ENCODE peak calls at places on chromosomes 3 and 15, in seven cellular contexts. Y is HepG2, E is SK-N-SH, A is HCT116, M is K562, N is GM12878, O is endothelial cell of umbilical vein. F is an unnamed sample. For H3K27me3, the result is how much of the 10 kb centered on the place peaks cover.

GRCh38 chr3:58256511-58256910 is 18.9 kb downstream of the ABHD6 start:
- DNase-seq in O (no peak), M (no peak), Y (no peak), E (no peak), N (no peak), A (no peak), F (no peak)

GRCh38 chr3:9870978-9871377 is 9.1 kb downstream of the CIDEC start:
- DNase-seq in O (no peak), E (no peak), M (no peak), Y (peak), N (no peak), A (no peak), F (no peak)

GRCh38 chr3:45993421-45994027 is 2.1 kb downstream of the FYCO1 start:
- DNase-seq in Y (no peak), M (no peak), N (no peak), O (no peak), E (no peak), A (no peak), F (no peak)

GRCh38 chr3:178059124-178059523 is 477.1 kb upstream of the KCNMB2 start:
- DNase-seq in N (no peak), O (no peak), E (no peak), M (no peak), A (no peak), Y (peak), F (no peak)

GRCh38 chr3:122680381-122681293 is at the start of gene PARP14:
- DNase-seq in O (peak), A (no peak), E (peak), M (peak), N (no peak), Y (peak), F (no peak)

GRCh38 chr3:78154521-78155186 is 1114.8 kb downstream of the ROBO2 start:
- DNase-seq in E (no peak), O (no peak), Y (no peak), A (no peak), N (no peak), M (no peak), F (no peak)

GRCh38 chr15:74252291-74253080 is 16.4 kb downstream of the CCDC33 start:
- DNase-seq in M (no peak), Y (no peak), E (no peak), O (no peak), N (no peak), A (no peak), F (no peak)

GRCh38 chr15:31303434-31304073 is 23.1 kb upstream of the KLF13 start:
- DNase-seq in N (no peak), E (no peak), M (peak), O (no peak), Y (no peak), A (no peak), F (peak)

GRCh38 chr3:52973806-52974205 is 72.1 kb downstream of the SFMBT1 start:
- DNase-seq in Y (no peak), E (no peak), A (no peak), N (no peak), M (no peak), O (peak), F (no peak)

DNA sequence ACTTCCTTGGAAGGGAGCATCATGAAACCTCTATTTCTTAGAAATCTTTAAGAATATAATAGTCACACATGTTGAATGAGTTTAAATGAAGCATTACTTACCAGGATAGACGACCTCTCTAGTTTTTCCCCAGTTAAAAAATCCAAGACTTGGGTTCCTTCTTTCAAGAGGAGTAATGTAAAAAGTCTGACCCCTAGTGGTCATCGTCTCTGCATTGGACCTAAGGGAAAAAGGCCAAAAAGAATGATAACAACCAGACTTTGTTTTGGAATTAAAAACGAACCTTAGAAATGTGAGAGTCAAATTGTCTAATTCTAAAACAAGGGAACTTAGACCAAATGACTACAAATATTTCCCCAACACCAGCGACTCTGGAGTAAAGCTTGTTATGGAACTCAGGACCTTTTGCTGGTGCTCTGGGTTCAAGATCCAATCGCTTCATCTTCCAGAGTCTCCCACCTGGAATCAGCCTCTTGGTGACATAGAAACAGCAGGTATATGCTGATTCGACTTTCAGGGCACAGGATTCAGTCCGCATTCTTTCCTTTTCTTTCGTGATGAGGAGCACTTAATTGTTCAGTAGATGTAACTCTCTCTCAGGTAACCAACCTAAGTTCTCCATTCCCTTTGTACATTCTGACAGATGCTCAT is 214.8 kb upstream of the TPRG1 start:
- DNase-seq in N (no peak), M (peak), E (peak), O (peak), Y (peak), A (peak), F (no peak)
- TF ChIP-seq MAX in N (no peak), M (no peak), E (no peak), O (no peak), Y (no peak), A (no peak), F (no peak)

GRCh38 chr15:38623744-38624143 is 59.1 kb upstream of the RASGRP1 start:
- DNase-seq in N (no peak), O (no peak), Y (no peak), M (no peak), A (no peak), E (no peak), F (no peak)
- H3K27me3 ChIP-seq in N (under half), O (under half), Y (under half), M (under half), A (under half), E (under half), F (under half)

DNA sequence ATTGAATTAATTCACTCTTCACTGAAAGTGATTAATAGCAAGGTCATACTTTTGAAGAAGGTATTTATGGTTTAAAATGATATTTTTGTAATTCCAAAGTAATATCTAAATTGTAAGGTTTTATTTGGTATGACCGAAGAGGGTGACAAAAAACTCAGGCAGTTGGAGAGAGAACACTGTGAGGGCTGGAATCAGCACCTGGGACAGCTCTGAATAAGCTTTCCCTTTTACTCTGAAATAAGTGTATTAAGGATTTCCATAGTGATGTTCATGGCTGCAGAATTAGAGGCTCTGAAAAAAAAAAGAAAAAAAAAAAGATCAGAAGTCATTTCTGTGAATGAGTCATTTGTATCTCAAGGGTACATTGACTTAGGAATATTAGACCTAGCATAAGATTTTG is 299.5 kb downstream of the IL5RA start:
- DNase-seq in O (no peak), E (no peak), A (no peak), Y (no peak), M (no peak), N (no peak), F (no peak)
- TF ChIP-seq MAX in O (no peak), E (no peak), A (no peak), Y (no peak), M (no peak), N (no peak), F (no peak)

GRCh38 chr3:71721721-71722157 is 3.5 kb downstream of the EIF4E3 start:
- DNase-seq in E (no peak), A (no peak), N (no peak), M (no peak), O (no peak), Y (no peak), F (no peak)
- H3K27me3 ChIP-seq in E (under half), A (under half), N (under half), M (under half), O (under half), Y (half or more), F (under half)